ENCODE peak calls at places on chromosomes 13 and 19, in five cellular contexts. W is foreskin fibroblast, S is tibial nerve, O is kidney, T is pancreas. C is an unnamed sample.

GRCh38 chr19:16197622-16198362 is at the start of gene AP1M1:
- DNase-seq in O (peak), T (peak), W (peak), S (peak), C (peak)

GRCh38 chr19:13094771-13095392 is 7.8 kb downstream of the LYL1 start:
- DNase-seq in O (no peak), S (no peak), W (no peak), T (no peak), C (no peak)

GRCh38 chr13:110227416-110227815 is 79.5 kb downstream of the COL4A1 start:
- DNase-seq in S (no peak), O (no peak), T (no peak), W (no peak), C (no peak)

GRCh38 chr13:20159646-20160345 is 1.1 kb downstream of the GJA3 start:
- DNase-seq in W (peak), T (no peak), O (no peak), S (no peak), C (no peak)

GRCh38 chr19:34787059-34787824 is 14.2 kb upstream of the ZNF599 start:
- DNase-seq in S (no peak), O (no peak), W (no peak), T (no peak), C (no peak)

GRCh38 chr19:55778331-55778730 is 9.4 kb downstream of the RFPL4AL1 start:
- DNase-seq in W (no peak), T (no peak), S (no peak), O (no peak), C (no peak)

GRCh38 chr13:27810009-27810408 is 17.7 kb downstream of the GSX1 start:
- DNase-seq in O (no peak), S (no peak), W (no peak), T (no peak), C (no peak)

GRCh38 chr13:111121421-111121820 is 6.3 kb downstream of the ARHGEF7 start:
- DNase-seq in S (no peak), W (no peak), O (no peak), T (no peak), C (no peak)

GRCh38 chr13:112703935-112704633 is 14.2 kb downstream of the ATP11A start:
- DNase-seq in T (no peak), O (peak), W (no peak), S (no peak), C (no peak)

GRCh38 chr19:49149652-49150105 is 5.5 kb downstream of the HRC start:
- DNase-seq in S (peak), O (peak), W (peak), T (peak), C (peak)

GRCh38 chr13:94251801-94252200 is 227.7 kb downstream of the DCT start:
- DNase-seq in T (no peak), S (no peak), W (peak), O (no peak), C (no peak)

GRCh38 chr19:40756502-40757110 is 5.6 kb downstream of the SNRPA start:
- DNase-seq in O (no peak), W (no peak), S (no peak), T (no peak), C (peak)

GRCh38 chr13:61916483-61916882 is 500.8 kb upstream of the PCDH20 start:
- DNase-seq in O (no peak), S (no peak), W (no peak), T (no peak), C (no peak)

GRCh38 chr13:32650705-32651311 is 64.6 kb downstream of the PDS5B start:
- DNase-seq in O (no peak), W (peak), T (no peak), S (peak), C (peak)

GRCh38 chr13:44790289-44790688 is 199.0 kb downstream of the NUFIP1 start:
- DNase-seq in S (no peak), T (no peak), W (no peak), O (no peak), C (peak)

GRCh38 chr13:67651908-67652307 is 421.8 kb upstream of the PCDH9 start:
- DNase-seq in T (no peak), O (no peak), W (no peak), S (no peak), C (no peak)

GRCh38 chr13:90545070-90545840 is 802.2 kb upstream of the MIR17HG start:
- DNase-seq in O (no peak), W (no peak), T (no peak), S (no peak), C (peak)

GRCh38 chr13:60009300-60010248 is 154.2 kb downstream of the DIAPH3 start:
- DNase-seq in S (no peak), W (no peak), O (peak), T (peak), C (peak)

GRCh38 chr13:99687728-99688397 is 186.6 kb downstream of the TM9SF2 start:
- DNase-seq in S (no peak), W (no peak), O (no peak), T (no peak), C (no peak)

GRCh38 chr13:43725460-43725859 is 61.3 kb downstream of the ENOX1 start:
- DNase-seq in T (no peak), O (no peak), S (no peak), W (no peak), C (no peak)

GRCh38 chr19:47658431-47659383 is 49.8 kb downstream of the BICRA start:
- DNase-seq in O (peak), W (no peak), S (no peak), T (no peak), C (no peak)

GRCh38 chr13:85241045-85241444 is 558.2 kb downstream of the SLITRK6 start:
- DNase-seq in T (no peak), O (no peak), W (peak), S (no peak), C (peak)

GRCh38 chr19:2906631-2907195 is 6.0 kb downstream of the ZNF57 start:
- DNase-seq in T (no peak), S (no peak), O (no peak), W (no peak), C (no peak)

GRCh38 chr13:104006625-104007061 is 940.4 kb upstream of the SLC10A2 start:
- DNase-seq in T (no peak), W (no peak), O (no peak), S (no peak), C (peak)

GRCh38 chr13:39058040-39058439 is 19.8 kb downstream of the NHLRC3 start:
- DNase-seq in W (no peak), O (no peak), T (no peak), S (no peak), C (no peak)

GRCh38 chr19:35154535-35155406 is at the start of gene FXYD5:
- DNase-seq in W (peak), T (peak), S (no peak), O (peak), C (peak)

GRCh38 chr13:34065915-34066314 is 248.0 kb downstream of the RFC3 start:
- DNase-seq in S (no peak), O (no peak), T (no peak), W (no peak), C (peak)

GRCh38 chr19:1750343-1751021 is 2.8 kb upstream of the ONECUT3 start:
- DNase-seq in O (peak), S (no peak), T (no peak), W (no peak), C (no peak)

GRCh38 chr13:75931116-75931515 is 295.0 kb downstream of the LMO7 start:
- DNase-seq in T (no peak), W (no peak), S (no peak), O (no peak), C (no peak)

GRCh38 chr13:100394005-100394695 is 194.4 kb downstream of the GGACT start:
- DNase-seq in S (peak), O (no peak), T (no peak), W (peak), C (no peak)

GRCh38 chr19:47106819-47107200 is 6.8 kb downstream of the ZC3H4 start:
- DNase-seq in W (peak), T (no peak), O (no peak), S (no peak), C (no peak)

GRCh38 chr19:53333071-53333465 is 481 bp upstream of the ZNF845 start:
- DNase-seq in T (peak), W (peak), O (peak), S (peak), C (no peak)

GRCh38 chr19:51422053-51422448 is 4.6 kb upstream of the SIGLEC10 start:
- DNase-seq in O (peak), T (peak), W (peak), S (peak), C (peak)

GRCh38 chr19:38971672-38972071 is 3.9 kb downstream of the FBXO17 start:
- DNase-seq in O (no peak), W (no peak), S (no peak), T (no peak), C (no peak)

GRCh38 chr19:38975861-38976271 is 324 bp upstream of the FBXO17 start:
- DNase-seq in T (peak), W (no peak), O (no peak), S (no peak), C (peak)

GRCh38 chr19:38977445-38978314 is 2.1 kb upstream of the FBXO17 start:
- DNase-seq in W (peak), T (no peak), O (no peak), S (no peak), C (peak)

GRCh38 chr19:38975214-38975860 is at the start of gene FBXO17:
- DNase-seq in O (peak), T (peak), W (peak), S (peak), C (peak)

DNA sequence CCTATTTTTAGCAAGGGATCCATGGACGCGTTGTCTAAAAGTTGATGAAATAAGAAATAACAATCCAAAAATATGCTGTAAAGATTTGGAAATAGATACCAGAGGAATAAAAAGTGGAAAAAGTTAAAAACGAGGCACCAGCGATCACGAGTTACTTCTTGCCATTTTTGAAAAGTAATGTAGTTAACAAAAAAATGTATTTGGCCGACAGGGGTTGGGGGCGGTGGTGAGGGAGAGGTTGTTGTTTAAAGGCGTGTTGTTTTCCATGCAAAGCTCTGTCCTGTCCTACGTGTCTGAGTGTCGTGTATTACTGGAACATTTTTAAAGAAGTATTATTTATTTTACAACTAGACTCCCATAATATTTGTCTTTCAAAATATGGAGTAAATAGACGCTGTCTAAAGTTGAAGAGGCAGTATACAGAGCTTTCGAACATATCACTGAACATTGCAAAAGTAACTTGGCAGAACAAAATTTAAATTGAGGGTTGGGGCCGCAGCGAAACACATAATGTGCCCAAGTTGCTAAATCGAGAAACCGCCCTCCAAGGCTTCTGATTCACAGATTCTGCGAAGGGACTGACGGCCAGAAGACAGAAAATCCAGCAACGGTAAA is 836 bp downstream of the FBXO17 start:
- DNase-seq in T (no peak), W (no peak), S (no peak), O (no peak), C (no peak)
- TF ChIP-seq CTCF in T (no peak), W (no peak), S (no peak), O (no peak), C (no peak)

GRCh38 chr19:4589579-4590410 is 30.3 kb upstream of the SEMA6B start:
- DNase-seq in O (no peak), W (no peak), T (no peak), S (no peak), C (peak)
- TF ChIP-seq CTCF in O (no peak), W (peak), T (no peak), S (no peak), C (peak)

GRCh38 chr19:11964858-11965645 is at the start of gene ZNF763:
- DNase-seq in W (peak), O (peak), S (peak), T (peak), C (peak)

GRCh38 chr19:11963566-11964355 is 1.1 kb upstream of the ZNF763 start:
- DNase-seq in O (peak), W (peak), T (peak), S (peak), C (peak)

GRCh38 chr19:11970174-11970573 is 5.3 kb downstream of the ZNF763 start:
- DNase-seq in W (no peak), S (no peak), O (no peak), T (no peak), C (no peak)

GRCh38 chr19:11964496-11964857 is 363 bp upstream of the ZNF763 start:
- DNase-seq in S (no peak), W (no peak), O (peak), T (peak), C (no peak)
- TF ChIP-seq CTCF in S (no peak), W (peak), O (peak), T (no peak), C (peak)

GRCh38 chr13:22009500-22009899 is 338.6 kb downstream of the FGF9 start:
- DNase-seq in O (no peak), W (no peak), T (no peak), S (no peak), C (no peak)
- TF ChIP-seq CTCF in O (no peak), W (no peak), T (no peak), S (no peak), C (no peak)

C was measured in epithelial cell of esophagus.